ENCODE peak calls at places on chromosomes 7 and 10, in five cellular contexts. One of them, this sample, is unnamed.

GRCh38 chr10:29554660-29555059 is 80.1 kb downstream of the SVIL start:
- DNase-seq in hepatocyte: no peak
- DNase-seq in gastrocnemius medialis: no peak
- DNase-seq in H1: no peak
- DNase-seq in IMR-90: peak; percentile 43
- DNase-seq in this sample: no peak

GRCh38 chr10:24722131-24722675 is 1.5 kb downstream of the ARHGAP21 start:
- DNase-seq in hepatocyte: no peak
- DNase-seq in gastrocnemius medialis: no peak
- DNase-seq in H1: no peak
- DNase-seq in IMR-90: peak; percentile 18
- DNase-seq in this sample: no peak

GRCh38 chr7:125651823-125652528 is 722.4 kb upstream of the POT1 start:
- DNase-seq in hepatocyte: peak; percentile 6
- DNase-seq in gastrocnemius medialis: no peak
- DNase-seq in H1: no peak
- DNase-seq in IMR-90: no peak
- DNase-seq in this sample: no peak

GRCh38 chr10:92689663-92690210 is at the start of gene HHEX:
- DNase-seq in hepatocyte: peak; percentile 67
- DNase-seq in gastrocnemius medialis: no peak
- DNase-seq in H1: no peak
- DNase-seq in IMR-90: peak; percentile 76
- DNase-seq in this sample: no peak

GRCh38 chr10:13894412-13895093 is 307.8 kb downstream of the PRPF18 start:
- DNase-seq in hepatocyte: no peak
- DNase-seq in gastrocnemius medialis: no peak
- DNase-seq in H1: no peak
- DNase-seq in IMR-90: peak; percentile 41
- DNase-seq in this sample: no peak

GRCh38 chr10:122098924-122099323 is 110.0 kb downstream of the TACC2 start:
- DNase-seq in hepatocyte: no peak
- DNase-seq in gastrocnemius medialis: peak; percentile 86
- DNase-seq in H1: no peak
- DNase-seq in IMR-90: no peak
- DNase-seq in this sample: peak; percentile 89

GRCh38 chr7:64602518-64602917 is 39.6 kb upstream of the ZNF680 start:
- DNase-seq in hepatocyte: no peak
- DNase-seq in gastrocnemius medialis: no peak
- DNase-seq in H1: no peak
- DNase-seq in IMR-90: peak; percentile 39
- DNase-seq in this sample: no peak

GRCh38 chr7:183907-184767 is 8.2 kb upstream of the FAM20C start:
- DNase-seq in hepatocyte: no peak
- DNase-seq in gastrocnemius medialis: peak; percentile 72
- DNase-seq in H1: no peak
- DNase-seq in IMR-90: no peak
- DNase-seq in this sample: no peak

GRCh38 chr7:48035967-48036478 is 680 bp downstream of the C7orf57 start:
- DNase-seq in hepatocyte: peak; percentile 33
- DNase-seq in gastrocnemius medialis: no peak
- DNase-seq in H1: no peak
- DNase-seq in IMR-90: peak; percentile 37
- DNase-seq in this sample: no peak

GRCh38 chr10:131580674-131581073 is 269.2 kb upstream of the TCERG1L start:
- DNase-seq in hepatocyte: no peak
- DNase-seq in gastrocnemius medialis: no peak
- DNase-seq in H1: no peak
- DNase-seq in IMR-90: no peak
- DNase-seq in this sample: no peak

GRCh38 chr7:116218051-116218645 is 7.8 kb downstream of the TES start:
- DNase-seq in hepatocyte: peak; percentile 41
- DNase-seq in gastrocnemius medialis: no peak
- DNase-seq in H1: no peak
- DNase-seq in IMR-90: peak; percentile 98
- DNase-seq in this sample: no peak

GRCh38 chr10:60951272-60951724 is 7.3 kb upstream of the RHOBTB1 start:
- DNase-seq in hepatocyte: peak; percentile 68
- DNase-seq in gastrocnemius medialis: no peak
- DNase-seq in H1: no peak
- DNase-seq in IMR-90: peak; percentile 61
- DNase-seq in this sample: no peak

GRCh38 chr10:44024351-44025116 is 360.4 kb downstream of the CXCL12 start:
- DNase-seq in hepatocyte: no peak
- DNase-seq in gastrocnemius medialis: no peak
- DNase-seq in H1: no peak
- DNase-seq in IMR-90: no peak
- DNase-seq in this sample: no peak

GRCh38 chr10:121961456-121961855 is 13.6 kb downstream of the NSMCE4A start:
- DNase-seq in hepatocyte: no peak
- DNase-seq in gastrocnemius medialis: no peak
- DNase-seq in H1: no peak
- DNase-seq in IMR-90: no peak
- DNase-seq in this sample: no peak

GRCh38 chr7:74452748-74453320 is 872 bp upstream of the GTF2IRD1 start:
- DNase-seq in hepatocyte: peak; percentile 65
- DNase-seq in gastrocnemius medialis: no peak
- DNase-seq in H1: no peak
- DNase-seq in IMR-90: no peak
- DNase-seq in this sample: no peak

GRCh38 chr10:119457966-119458766 is 84.4 kb downstream of the RGS10 start:
- DNase-seq in hepatocyte: no peak
- DNase-seq in gastrocnemius medialis: no peak
- DNase-seq in H1: no peak
- DNase-seq in IMR-90: no peak
- DNase-seq in this sample: no peak

GRCh38 chr7:19692111-19692828 is 16.6 kb downstream of the POLR1F start:
- DNase-seq in hepatocyte: no peak
- DNase-seq in gastrocnemius medialis: no peak
- DNase-seq in H1: no peak
- DNase-seq in IMR-90: no peak
- DNase-seq in this sample: no peak

GRCh38 chr10:102117391-102118159 is 2.6 kb downstream of the LDB1 start:
- DNase-seq in hepatocyte: peak; percentile 93
- DNase-seq in gastrocnemius medialis: peak; percentile 50
- DNase-seq in H1: no peak
- DNase-seq in IMR-90: peak; percentile 73
- DNase-seq in this sample: peak; percentile 84

GRCh38 chr7:83178066-83178465 is 15.4 kb upstream of the PCLO start:
- DNase-seq in hepatocyte: no peak
- DNase-seq in gastrocnemius medialis: no peak
- DNase-seq in H1: no peak
- DNase-seq in IMR-90: no peak
- DNase-seq in this sample: no peak

GRCh38 chr7:137882806-137883205 is 36.0 kb upstream of the DGKI start:
- DNase-seq in hepatocyte: no peak
- DNase-seq in gastrocnemius medialis: no peak
- DNase-seq in H1: no peak
- DNase-seq in IMR-90: peak; percentile 50
- DNase-seq in this sample: no peak

GRCh38 chr10:33216661-33217427 is 117.6 kb downstream of the NRP1 start:
- DNase-seq in hepatocyte: no peak
- DNase-seq in gastrocnemius medialis: no peak
- DNase-seq in H1: no peak
- DNase-seq in IMR-90: no peak
- DNase-seq in this sample: no peak

DNA sequence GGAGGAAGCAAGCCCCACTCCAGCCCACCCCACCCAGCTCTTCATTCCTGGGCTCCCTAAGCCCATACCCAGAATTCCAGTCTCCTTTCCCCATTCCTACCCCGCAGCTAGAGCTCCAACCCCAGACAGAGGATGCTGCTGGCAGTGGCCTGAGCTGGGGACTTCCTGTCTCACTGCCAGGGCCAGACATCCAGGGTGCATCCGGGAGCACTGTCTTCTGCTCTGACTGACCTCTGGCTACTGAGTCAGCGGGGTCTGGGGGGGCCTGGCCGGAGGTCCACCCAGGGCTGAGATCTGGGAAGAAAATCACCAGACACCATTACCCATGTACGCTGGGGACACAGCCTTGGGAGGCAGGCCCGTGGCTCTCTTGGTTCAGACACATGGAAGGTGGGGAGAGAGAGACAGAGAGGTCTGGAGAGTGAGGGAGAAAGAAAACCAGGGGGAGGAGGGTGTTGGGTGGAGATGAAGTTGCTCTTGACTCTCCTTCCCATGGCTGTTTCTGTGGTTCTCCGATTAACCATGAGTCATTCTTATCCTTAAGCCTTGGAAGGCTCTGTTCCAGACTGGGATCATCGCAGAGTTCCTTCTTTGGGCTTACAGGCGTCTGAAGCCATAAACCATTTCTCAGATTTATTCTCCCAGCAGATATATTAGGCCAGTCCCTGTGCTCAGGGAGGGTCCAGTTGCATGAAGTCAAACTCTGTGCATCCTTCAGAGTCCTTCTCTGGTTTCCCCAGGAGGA is 23.6 kb downstream of the TSPAN15 start:
- DNase-seq in hepatocyte: peak; percentile 67
- DNase-seq in gastrocnemius medialis: peak; percentile 56
- DNase-seq in H1: no peak
- DNase-seq in IMR-90: peak; percentile 51
- DNase-seq in this sample: no peak
- H3K4me3 ChIP-seq in hepatocyte: no peak overlapping the region
- H3K4me3 ChIP-seq in gastrocnemius medialis: no peak overlapping the region
- H3K4me3 ChIP-seq in H1: no peak overlapping the region
- H3K4me3 ChIP-seq in IMR-90: no peak overlapping the region
- H3K4me3 ChIP-seq in this sample: peak overlapping the region; percentile 23

DNA sequence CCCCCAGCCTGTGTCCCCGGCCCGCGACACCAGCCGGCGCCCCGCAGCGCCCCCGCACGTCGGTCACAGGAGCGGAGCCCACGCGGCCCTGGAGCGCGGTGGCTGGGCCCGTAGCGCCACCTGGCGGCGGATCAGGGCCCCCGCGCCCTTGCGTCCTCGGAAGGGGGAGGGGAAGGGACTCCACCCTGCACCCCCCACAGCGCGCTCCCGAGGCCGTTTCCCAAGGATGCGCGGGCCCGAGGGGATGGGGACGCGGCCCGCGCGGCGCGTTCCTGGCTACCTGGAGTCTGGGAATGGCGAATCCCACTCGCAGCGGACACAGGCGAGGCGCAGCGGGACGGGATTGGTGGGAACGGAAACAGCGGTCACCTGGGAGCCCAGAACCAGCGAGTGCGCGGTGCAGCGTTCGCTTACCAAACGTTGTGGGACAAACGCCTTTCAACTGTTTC is 23.8 kb upstream of the MKI67 start:
- DNase-seq in hepatocyte: peak; percentile 91
- DNase-seq in gastrocnemius medialis: no peak
- DNase-seq in H1: no peak
- DNase-seq in IMR-90: peak; percentile 51
- DNase-seq in this sample: no peak
- H3K27ac ChIP-seq in hepatocyte: no peak overlapping the region
- H3K27ac ChIP-seq in gastrocnemius medialis: no peak overlapping the region
- H3K27ac ChIP-seq in H1: no peak overlapping the region
- H3K27ac ChIP-seq in IMR-90: no peak overlapping the region
- H3K27ac ChIP-seq in this sample: no peak overlapping the region

GRCh38 chr7:44547536-44548221 is 6.5 kb upstream of the NPC1L1 start:
- DNase-seq in hepatocyte: no peak
- DNase-seq in gastrocnemius medialis: no peak
- DNase-seq in H1: no peak
- DNase-seq in IMR-90: no peak
- DNase-seq in this sample: no peak
- TF ChIP-seq CTCF in hepatocyte: no peak
- TF ChIP-seq CTCF in gastrocnemius medialis: no peak
- TF ChIP-seq CTCF in H1: no peak
- TF ChIP-seq CTCF in IMR-90: no peak
- TF ChIP-seq CTCF in this sample: no peak

GRCh38 chr10:125153693-125154490 is 6.5 kb downstream of the CTBP2 start:
- DNase-seq in hepatocyte: peak; percentile 38
- DNase-seq in gastrocnemius medialis: no peak
- DNase-seq in H1: no peak
- DNase-seq in IMR-90: peak; percentile 54
- DNase-seq in this sample: no peak
- H3K4me3 ChIP-seq in hepatocyte: no peak overlapping the region
- H3K4me3 ChIP-seq in gastrocnemius medialis: no peak overlapping the region
- H3K4me3 ChIP-seq in H1: peak overlapping the region; percentile 16
- H3K4me3 ChIP-seq in IMR-90: no peak overlapping the region
- H3K4me3 ChIP-seq in this sample: peak overlapping the region; percentile 53

GRCh38 chr7:95772298-95772770 is at the start of gene DYNC1I1:
- DNase-seq in hepatocyte: peak; percentile 87
- DNase-seq in gastrocnemius medialis: peak; percentile 12
- DNase-seq in H1: no peak
- DNase-seq in IMR-90: peak; percentile 19
- DNase-seq in this sample: no peak

GRCh38 chr7:95776561-95777185 is 4.3 kb downstream of the DYNC1I1 start:
- DNase-seq in hepatocyte: no peak
- DNase-seq in gastrocnemius medialis: no peak
- DNase-seq in H1: no peak
- DNase-seq in IMR-90: no peak
- DNase-seq in this sample: no peak

GRCh38 chr7:95777266-95777665 is 4.9 kb downstream of the DYNC1I1 start:
- DNase-seq in hepatocyte: no peak
- DNase-seq in gastrocnemius medialis: no peak
- DNase-seq in H1: no peak
- DNase-seq in IMR-90: no peak
- DNase-seq in this sample: no peak

GRCh38 chr7:95772771-95773581 is 622 bp downstream of the DYNC1I1 start:
- DNase-seq in hepatocyte: peak; percentile 32
- DNase-seq in gastrocnemius medialis: peak; percentile 38
- DNase-seq in H1: no peak
- DNase-seq in IMR-90: no peak
- DNase-seq in this sample: no peak
- H3K27ac ChIP-seq in hepatocyte: no peak overlapping the region
- H3K27ac ChIP-seq in gastrocnemius medialis: peak overlapping the region; percentile 69
- H3K27ac ChIP-seq in H1: no peak overlapping the region
- H3K27ac ChIP-seq in IMR-90: no peak overlapping the region
- H3K27ac ChIP-seq in this sample: peak overlapping the region; percentile 6